ENCODE peak calls at places on chromosome 1, in ten cellular contexts. Y is germinal center; A is activated T-cell treated with anti-CD3 and anti-CD28 coated beads for 1 hour; F is foreskin fibroblast; B is activated CD4-positive, alpha-beta T cell treated with anti-CD3 and anti-CD28 coated beads, Interleukin-2, amount 50 U/mL, for 24 hours; K is cardiac muscle cell; C is HuH-7.5; Z is right cardiac atrium; L is EL; R is hypothalamus. H is an unnamed sample.

GRCh38 chr1:202964755-202965440 is 2.2 kb downstream of the CYB5R1 start:
- DNase-seq in Y (no peak), A (no peak), F (peak; percentile 37), B (no peak), K (peak; percentile 73), C (no peak), Z (no peak), L (peak; percentile 45), R (no peak), H (no peak)

GRCh38 chr1:226877669-226878068 is 7.3 kb downstream of the PSEN2 start:
- DNase-seq in Y (no peak), A (no peak), F (no peak), B (no peak), K (no peak), C (no peak), Z (no peak), L (no peak), R (no peak), H (no peak)

GRCh38 chr1:28646040-28646439 is 2.4 kb upstream of the RNU11 start:
- DNase-seq in Y (no peak), A (no peak), F (peak; percentile 64), B (no peak), K (peak; percentile 19), C (no peak), Z (no peak), L (peak; percentile 22), R (no peak), H (no peak)

GRCh38 chr1:2053217-2053616 is 3.0 kb downstream of the PRKCZ start:
- DNase-seq in Y (no peak), A (no peak), F (no peak), B (no peak), K (no peak), C (no peak), Z (no peak), L (no peak), R (no peak), H (no peak)

GRCh38 chr1:29197590-29197924 is 15.9 kb upstream of the SRSF4 start:
- DNase-seq in Y (peak; percentile 58), A (peak; percentile 16), F (peak; percentile 63), B (no peak), K (peak; percentile 45), C (peak; percentile 50), Z (no peak), L (peak; percentile 56), R (no peak), H (peak; percentile 45)

GRCh38 chr1:32753532-32754281 is 51.1 kb upstream of the SYNC start:
- DNase-seq in Y (peak; percentile 95), A (peak; percentile 64), F (peak; percentile 79), B (peak; percentile 43), K (peak; percentile 62), C (no peak), Z (peak; percentile 87), L (peak; percentile 72), R (no peak), H (no peak)

GRCh38 chr1:33424610-33425009 is 6.3 kb downstream of the PHC2 start:
- DNase-seq in Y (no peak), A (no peak), F (peak; percentile 67), B (no peak), K (no peak), C (no peak), Z (no peak), L (peak; percentile 54), R (no peak), H (no peak)

GRCh38 chr1:248863011-248863881 is 4.4 kb upstream of the ZNF692 start:
- DNase-seq in Y (peak; percentile 77), A (peak; percentile 75), F (peak; percentile 86), B (peak; percentile 52), K (peak; percentile 84), C (peak; percentile 69), Z (peak; percentile 96), L (peak; percentile 83), R (peak; percentile 31), H (no peak)

GRCh38 chr1:244088161-244088560 is 37.1 kb downstream of the ZBTB18 start:
- DNase-seq in Y (no peak), A (no peak), F (no peak), B (no peak), K (no peak), C (no peak), Z (no peak), L (no peak), R (no peak), H (no peak)

H was measured in iPS DF 19.7.